ENCODE peak calls at places on chromosome 16, in ten cellular contexts. O is kidney glomerular epithelial cell; G is neural crest cell; H is HTR-8/SVneo; R is NT2/D1; P is naive thymus-derived CD4-positive, alpha-beta T cell; D is brain microvascular endothelial cell; U is effector CD4-positive, alpha-beta T cell; K is stomach; X is A673. E is an unnamed sample.

GRCh38 chr16:24035127-24035842 is 199.5 kb downstream of the PRKCB start:
- DNase-seq in O (no peak), G (no peak), H (no peak), D (no peak), U (peak), R (no peak), K (no peak), P (peak), X (no peak), E (no peak)

GRCh38 chr16:13835357-13835756 is 84.6 kb upstream of the ERCC4 start:
- DNase-seq in H (no peak), K (no peak), D (no peak), G (no peak), O (no peak), R (no peak), U (no peak), P (no peak), X (no peak), E (no peak)

GRCh38 chr16:67154578-67155304 is 3.9 kb upstream of the B3GNT9 start:
- DNase-seq in U (no peak), D (no peak), H (no peak), O (no peak), G (no peak), R (no peak), P (no peak), X (no peak), K (no peak), E (no peak)

GRCh38 chr16:48121276-48121675 is 34.5 kb downstream of the ABCC12 start:
- DNase-seq in D (no peak), R (no peak), P (no peak), X (no peak), G (no peak), U (no peak), O (no peak), H (no peak), K (no peak), E (no peak)

GRCh38 chr16:50025544-50025931 is 513 bp downstream of the CNEP1R1 start:
- DNase-seq in X (peak), R (no peak), O (peak), G (no peak), K (no peak), D (no peak), U (peak), H (peak), P (peak), E (peak)

GRCh38 chr16:81523387-81524115 is 78.9 kb downstream of the CMIP start:
- DNase-seq in H (no peak), P (no peak), X (no peak), K (peak), U (peak), D (peak), G (no peak), R (no peak), O (peak), E (no peak)

GRCh38 chr16:4402439-4403132 is 13.8 kb downstream of the CORO7 start:
- DNase-seq in X (peak), G (peak), O (peak), U (peak), H (peak), D (peak), P (peak), R (peak), K (peak), E (peak)

GRCh38 chr16:53926209-53926608 is 222.3 kb downstream of the FTO start:
- DNase-seq in K (no peak), R (no peak), O (no peak), D (no peak), X (no peak), H (no peak), U (no peak), P (no peak), G (no peak), E (no peak)

GRCh38 chr16:10561001-10561400 is 19.4 kb downstream of the EMP2 start:
- DNase-seq in X (no peak), P (no peak), G (no peak), O (no peak), K (no peak), R (no peak), H (no peak), U (no peak), D (no peak), E (no peak)

GRCh38 chr16:12323007-12323699 is 346.6 kb downstream of the SNX29 start:
- DNase-seq in O (no peak), G (no peak), H (no peak), X (no peak), D (no peak), U (no peak), R (no peak), K (no peak), P (no peak), E (peak)